ENCODE peak calls at places on chromosomes 2 and 18, in six cellular contexts. J is breast epithelium, W is heart right ventricle, K is transverse colon, Q is retinal pigment epithelial cell, F is uterus. N is an unnamed sample.

GRCh38 chr2:168573128-168573903 is 117.2 kb downstream of the CERS6 start:
- DNase-seq in Q (no peak), F (no peak), J (no peak), W (peak), K (no peak), N (no peak)

GRCh38 chr18:27411911-27412310 is 226.8 kb upstream of the CHST9 start:
- DNase-seq in K (no peak), J (no peak), Q (no peak), F (no peak), W (no peak), N (no peak)

GRCh38 chr2:177165731-177166711 is 46.6 kb upstream of the HNRNPA3 start:
- DNase-seq in K (peak), W (no peak), F (no peak), J (no peak), Q (peak), N (no peak)

GRCh38 chr18:76363451-76364120 is 131.5 kb downstream of the ZNF516 start:
- DNase-seq in K (no peak), J (no peak), Q (no peak), W (no peak), F (no peak), N (no peak)

GRCh38 chr2:137957033-137957432 is 7.2 kb upstream of the HNMT start:
- DNase-seq in J (no peak), K (no peak), Q (no peak), F (no peak), W (no peak), N (no peak)

GRCh38 chr2:67783026-67783425 is 279.8 kb downstream of the C1D start:
- DNase-seq in W (no peak), J (no peak), F (peak), K (no peak), Q (no peak), N (no peak)

GRCh38 chr2:136305517-136306192 is 187.7 kb upstream of the CXCR4 start:
- DNase-seq in K (no peak), Q (no peak), W (no peak), F (no peak), J (no peak), N (no peak)

GRCh38 chr2:174635747-174636399 is 38.3 kb upstream of the WIPF1 start:
- DNase-seq in J (no peak), W (no peak), Q (no peak), F (no peak), K (no peak), N (no peak)

GRCh38 chr2:6855860-6856547 is 9.7 kb downstream of the CMPK2 start:
- DNase-seq in W (no peak), F (no peak), J (no peak), Q (no peak), K (no peak), N (no peak)

GRCh38 chr18:75406491-75407445 is 20.7 kb downstream of the SMIM21 start:
- DNase-seq in Q (no peak), J (no peak), F (no peak), W (no peak), K (no peak), N (no peak)

GRCh38 chr18:39942702-39943101 is 2012.3 kb upstream of the PIK3C3 start:
- DNase-seq in Q (no peak), J (no peak), K (no peak), W (no peak), F (no peak), N (no peak)

GRCh38 chr2:134245340-134245984 is 8.4 kb upstream of the MGAT5 start:
- DNase-seq in W (peak), Q (peak), F (peak), K (peak), J (peak), N (no peak)

GRCh38 chr2:20027715-20028434 is 15.4 kb upstream of the MATN3 start:
- DNase-seq in W (no peak), J (no peak), Q (peak), F (no peak), K (no peak), N (no peak)

GRCh38 chr2:102886216-102886893 is 124.5 kb downstream of the TMEM182 start:
- DNase-seq in J (no peak), K (no peak), F (no peak), W (no peak), Q (no peak), N (no peak)

GRCh38 chr2:96821113-96821512 is 5.0 kb downstream of the CNNM3 start:
- DNase-seq in Q (no peak), J (no peak), K (no peak), F (no peak), W (no peak), N (no peak)

GRCh38 chr2:70901235-70902066 is 34.2 kb upstream of the ATP6V1B1 start:
- DNase-seq in K (no peak), F (no peak), W (no peak), Q (no peak), J (no peak), N (no peak)

GRCh38 chr2:144504191-144504590 is 15.7 kb downstream of the ZEB2 start:
- DNase-seq in W (no peak), Q (no peak), J (no peak), F (no peak), K (no peak), N (no peak)

GRCh38 chr2:25034081-25034480 is 7.8 kb upstream of the EFR3B start:
- DNase-seq in Q (no peak), J (no peak), W (no peak), K (no peak), F (no peak), N (no peak)
- H3K4me3 ChIP-seq in Q (no peak), J (no peak), W (no peak), K (no peak), F (no peak), N (no peak)

DNA sequence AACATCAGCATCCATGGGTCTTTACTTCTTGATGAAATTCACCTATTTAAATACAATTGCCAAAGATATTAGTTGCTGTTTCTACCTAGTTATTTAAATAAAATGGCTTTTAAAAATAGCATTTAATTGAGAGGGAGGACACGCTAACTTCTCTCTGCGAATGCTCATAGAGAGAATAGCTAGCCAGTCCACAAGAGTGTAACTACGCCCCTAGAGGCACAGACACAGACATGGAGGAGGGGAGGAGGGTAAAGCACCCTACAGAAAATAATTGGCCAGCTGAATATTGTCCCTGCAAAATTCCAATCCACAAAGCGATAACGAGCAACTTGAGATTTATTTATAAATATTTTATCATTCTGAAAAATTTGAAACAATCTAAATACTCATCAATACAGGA is 97.0 kb upstream of the PAPOLG start:
- DNase-seq in J (no peak), Q (no peak), W (no peak), F (no peak), K (no peak), N (no peak)
- TF ChIP-seq CTCF in J (no peak), Q (peak), W (no peak), F (no peak), K (no peak), N (no peak)

GRCh38 chr18:11147962-11148654 is 1.3 kb downstream of the PIEZO2 start:
- DNase-seq in W (no peak), K (no peak), J (no peak), Q (no peak), F (no peak), N (no peak)
- H3K4me3 ChIP-seq in W (no peak), K (peak), J (peak), Q (no peak), F (no peak), N (no peak)

DNA sequence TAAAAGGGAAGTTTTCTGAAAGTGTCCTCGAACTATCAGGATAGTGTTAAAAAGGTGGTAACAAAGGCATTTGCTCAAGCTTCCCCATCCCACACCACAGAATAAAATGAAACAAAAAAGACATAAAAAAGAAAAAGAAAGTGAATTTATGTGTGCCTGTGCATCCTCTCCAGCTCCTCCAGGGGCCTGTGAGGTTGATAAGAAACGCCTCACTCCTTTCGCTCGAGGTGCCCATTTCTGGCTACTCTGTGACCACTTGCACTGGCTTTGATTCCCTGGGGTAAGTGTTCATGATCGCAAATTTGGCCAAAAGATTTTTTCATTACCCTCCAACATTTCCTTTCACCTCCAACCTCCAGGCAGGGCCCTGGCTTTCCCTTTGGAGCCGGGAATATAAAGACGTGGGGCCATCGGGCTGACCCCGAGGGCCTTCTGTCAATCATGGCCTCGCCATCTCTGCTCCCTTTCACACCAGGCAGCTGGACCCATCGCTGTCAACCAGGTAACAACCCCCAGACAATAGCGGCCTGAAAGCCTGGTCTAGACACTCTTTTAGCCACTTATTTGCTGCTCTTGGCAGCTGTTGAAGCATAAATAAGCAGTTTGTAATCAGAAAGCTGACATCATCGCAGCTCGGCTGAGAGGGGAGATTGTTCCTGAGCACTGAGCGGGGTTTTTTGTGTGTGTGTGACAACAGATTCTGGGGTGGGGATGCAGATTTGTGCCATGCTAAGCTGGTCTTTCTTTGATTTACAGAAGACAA is 423.8 kb upstream of the POU3F3 start:
- DNase-seq in W (no peak), F (no peak), K (no peak), J (no peak), Q (no peak), N (no peak)
- TF ChIP-seq CTCF in W (no peak), F (no peak), K (no peak), J (no peak), Q (no peak), N (no peak)

DNA sequence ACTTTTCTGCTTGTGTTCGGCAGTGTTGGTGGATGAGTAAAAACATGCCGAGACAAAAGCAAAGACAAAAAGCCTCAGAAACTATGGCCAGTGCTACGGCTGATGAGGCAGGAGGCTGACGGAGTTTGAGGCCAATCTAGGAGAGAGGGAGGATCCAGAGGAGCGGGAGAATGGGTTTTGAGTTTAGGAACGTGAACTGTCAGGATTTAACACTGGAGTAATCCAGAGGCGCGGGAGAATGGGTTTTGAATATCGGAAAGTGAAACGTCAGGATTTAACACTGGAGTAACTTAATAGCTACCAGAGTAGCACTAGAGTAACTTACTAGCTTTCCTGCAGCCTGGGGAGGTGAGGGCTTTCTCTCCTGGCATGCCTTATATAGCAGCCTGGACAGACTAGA is 37.4 kb downstream of the LYPD6B start:
- DNase-seq in W (no peak), Q (no peak), F (no peak), K (no peak), J (no peak), N (no peak)
- H3K4me3 ChIP-seq in W (no peak), Q (no peak), F (no peak), K (no peak), J (no peak), N (no peak)

GRCh38 chr18:80026363-80026762 is 7.9 kb upstream of the RBFA start:
- DNase-seq in J (no peak), W (no peak), F (no peak), K (no peak), Q (no peak), N (no peak)

GRCh38 chr18:80034068-80034851 is at the start of gene RBFA:
- DNase-seq in F (peak), Q (peak), K (peak), J (peak), W (peak), N (peak)

GRCh38 chr18:80033181-80034067 is 810 bp upstream of the RBFA start:
- DNase-seq in J (peak), K (no peak), W (no peak), Q (peak), F (no peak), N (peak)

GRCh38 chr18:80034852-80035406 is 695 bp downstream of the RBFA start:
- DNase-seq in J (no peak), Q (no peak), F (no peak), W (no peak), K (no peak), N (no peak)

GRCh38 chr18:80029690-80030089 is 4.5 kb upstream of the RBFA start:
- DNase-seq in J (no peak), W (no peak), Q (no peak), K (no peak), F (no peak), N (no peak)
- TF ChIP-seq CTCF in J (no peak), W (no peak), Q (no peak), K (no peak), F (no peak), N (no peak)

GRCh38 chr2:1209761-1210160 is 203.5 kb upstream of the TPO start:
- DNase-seq in J (no peak), F (no peak), W (no peak), K (no peak), Q (no peak), N (no peak)

GRCh38 chr2:1208522-1208921 is 204.7 kb upstream of the TPO start:
- DNase-seq in Q (no peak), J (no peak), F (no peak), K (no peak), W (no peak), N (no peak)

GRCh38 chr2:1207962-1208510 is 205.2 kb upstream of the TPO start:
- DNase-seq in F (no peak), J (no peak), W (no peak), Q (no peak), K (no peak), N (no peak)

GRCh38 chr2:1209246-1209645 is 204.0 kb upstream of the TPO start:
- DNase-seq in K (no peak), J (no peak), W (no peak), F (no peak), Q (no peak), N (no peak)

DNA sequence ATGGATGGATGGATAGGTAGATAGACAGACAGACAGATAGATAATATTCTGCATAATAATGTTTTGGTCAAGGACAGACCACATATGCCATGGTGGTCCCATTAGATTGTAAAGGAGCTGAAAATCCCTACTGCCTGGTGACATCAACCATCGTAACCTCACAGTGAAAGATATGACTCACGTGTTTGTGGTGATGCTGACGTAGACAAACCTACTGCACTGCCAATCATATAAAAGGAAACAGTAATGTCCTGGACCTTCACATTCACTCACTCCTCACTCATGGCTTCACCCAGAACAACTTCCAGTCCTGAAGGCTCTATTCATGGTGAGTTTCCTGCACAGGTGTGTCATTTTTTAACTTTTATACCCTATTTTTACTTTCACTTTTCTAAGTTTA is 202.9 kb upstream of the TPO start:
- DNase-seq in J (no peak), F (no peak), Q (no peak), W (no peak), K (no peak), N (no peak)
- H3K4me3 ChIP-seq in J (no peak), F (no peak), Q (no peak), W (no peak), K (no peak), N (no peak)